ENCODE peak calls at places on chromosomes 2 and 18, in nine cellular contexts. T is adipocyte; M is fibroblast of mammary gland; H is CD8-positive, alpha-beta memory T cell; Z is psoas muscle; U is AG04449; A is lower lobe of right lung; R is breast epithelium; C is cardiac fibroblast. V is an unnamed sample.

GRCh38 chr18:70245941-70246537 is 40.6 kb upstream of the RTTN start:
- DNase-seq in C (no peak), R (no peak), T (no peak), Z (no peak), M (no peak), U (no peak), H (no peak), A (no peak), V (no peak)

GRCh38 chr2:29304399-29304798 is 189.2 kb downstream of the CLIP4 start:
- DNase-seq in R (no peak), Z (no peak), T (peak; percentile 4), M (peak; percentile 38), H (no peak), A (no peak), C (peak; percentile 33), U (no peak), V (no peak)

GRCh38 chr18:2805970-2806943 is 40.5 kb upstream of the EMILIN2 start:
- DNase-seq in R (no peak), Z (no peak), M (peak; percentile 49), T (peak; percentile 65), H (no peak), U (peak; percentile 19), A (no peak), C (peak; percentile 51), V (peak; percentile 35)

GRCh38 chr18:8601277-8602032 is 7.8 kb upstream of the RAB12 start:
- DNase-seq in U (no peak), M (no peak), Z (no peak), R (no peak), A (no peak), T (no peak), C (no peak), H (no peak), V (no peak)

GRCh38 chr2:75047907-75048625 is 89.6 kb downstream of the POLE4 start:
- DNase-seq in Z (no peak), A (no peak), T (peak; percentile 59), C (peak; percentile 65), R (no peak), U (no peak), M (peak; percentile 73), H (no peak), V (peak; percentile 74)

GRCh38 chr2:237154050-237154638 is 68.5 kb downstream of the COPS8 start:
- DNase-seq in U (no peak), R (no peak), C (peak; percentile 83), A (no peak), T (peak; percentile 72), M (peak; percentile 82), H (peak; percentile 17), Z (no peak), V (peak; percentile 66)

GRCh38 chr2:146317959-146318358 is 1526.9 kb upstream of the ACVR2A start:
- DNase-seq in A (no peak), H (no peak), M (peak; percentile 90), U (peak; percentile 46), C (peak; percentile 89), R (no peak), Z (no peak), T (peak; percentile 72), V (peak; percentile 86)

GRCh38 chr2:43018179-43019024 is 208.0 kb downstream of the ZFP36L2 start:
- DNase-seq in T (peak; percentile 93), H (no peak), C (peak; percentile 87), Z (peak; percentile 94), R (peak; percentile 90), A (peak; percentile 93), U (peak; percentile 33), M (peak; percentile 91), V (peak; percentile 94)

GRCh38 chr18:23924813-23925212 is 89.7 kb upstream of the TTC39C start:
- DNase-seq in C (peak; percentile 37), Z (no peak), A (no peak), U (no peak), R (no peak), M (peak; percentile 54), H (no peak), T (peak; percentile 69), V (peak; percentile 80)

GRCh38 chr2:38074047-38074774 is 1.7 kb downstream of the CYP1B1 start:
- DNase-seq in R (no peak), M (no peak), C (no peak), T (no peak), A (peak; percentile 61), H (no peak), Z (peak; percentile 54), U (no peak), V (no peak)

GRCh38 chr2:7358865-7359264 is 441.7 kb downstream of the RNF144A start:
- DNase-seq in H (no peak), A (no peak), Z (no peak), T (no peak), M (no peak), C (no peak), U (no peak), R (no peak), V (no peak)

GRCh38 chr2:150618215-150618905 is 130.9 kb upstream of the RND3 start:
- DNase-seq in C (peak; percentile 71), H (no peak), R (no peak), T (no peak), M (peak; percentile 51), Z (no peak), A (no peak), U (no peak), V (no peak)

GRCh38 chr2:134502090-134502487 is 216.7 kb downstream of the TMEM163 start:
- DNase-seq in U (no peak), A (no peak), Z (no peak), T (no peak), C (no peak), M (no peak), H (no peak), R (no peak), V (no peak)

GRCh38 chr2:235591231-235591730 is 97.4 kb downstream of the AGAP1 start:
- DNase-seq in H (no peak), U (no peak), T (no peak), M (no peak), A (no peak), C (no peak), Z (no peak), R (no peak), V (no peak)

GRCh38 chr2:24702800-24703199 is 90.4 kb downstream of the PTRHD1 start:
- DNase-seq in U (peak; percentile 59), H (no peak), C (peak; percentile 92), R (no peak), A (no peak), M (peak; percentile 90), T (peak; percentile 69), Z (no peak), V (peak; percentile 86)

GRCh38 chr2:48249631-48250473 is 280.1 kb upstream of the STON1 start:
- DNase-seq in C (peak; percentile 49), U (no peak), R (no peak), T (peak; percentile 71), Z (no peak), A (no peak), M (peak; percentile 57), H (no peak), V (peak; percentile 63)
- H3K4me3 ChIP-seq in C (no peak overlapping the region), U (no peak overlapping the region), R (no peak overlapping the region), T (peak overlapping the region; percentile 33), Z (peak overlapping the region; percentile 43), A (no peak overlapping the region), M (no peak overlapping the region), H (no peak overlapping the region), V (no peak overlapping the region)

GRCh38 chr2:189181706-189182105 is 2.1 kb upstream of the COL5A2 start:
- DNase-seq in R (no peak), A (no peak), M (no peak), H (no peak), T (no peak), U (no peak), C (no peak), Z (no peak), V (no peak)

GRCh38 chr2:189178726-189179606 is 595 bp downstream of the COL5A2 start:
- DNase-seq in A (no peak), T (peak; percentile 81), R (no peak), M (peak; percentile 87), H (no peak), Z (peak; percentile 48), U (no peak), C (peak; percentile 84), V (peak; percentile 81)

GRCh38 chr2:189177441-189177840 is 2.1 kb downstream of the COL5A2 start:
- DNase-seq in C (no peak), M (no peak), A (no peak), Z (no peak), T (peak; percentile 58), H (no peak), U (no peak), R (no peak), V (peak; percentile 46)

GRCh38 chr2:189178007-189178406 is 1.6 kb downstream of the COL5A2 start:
- DNase-seq in C (peak; percentile 69), M (peak; percentile 59), R (no peak), U (no peak), H (no peak), T (peak; percentile 75), Z (no peak), A (no peak), V (peak; percentile 44)

DNA sequence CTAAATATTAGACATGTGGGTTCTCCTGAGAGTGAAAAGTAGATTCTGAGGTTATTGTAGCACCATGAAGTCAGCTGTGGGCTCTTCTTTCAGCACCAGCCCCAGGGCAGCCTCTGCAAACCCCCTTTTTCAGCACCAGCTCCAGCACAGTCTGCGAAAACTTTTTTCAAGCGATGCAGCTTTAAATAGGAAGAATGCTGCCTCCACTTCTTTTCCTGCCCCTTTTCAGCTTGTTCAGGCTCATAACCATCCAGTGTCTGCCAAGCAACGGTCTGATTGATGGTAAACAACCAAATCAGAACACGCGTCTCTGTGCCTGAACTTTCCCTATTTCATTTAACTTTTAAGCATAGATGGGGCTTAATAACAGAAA is at the start of gene COL5A2:
- DNase-seq in C (peak; percentile 95), T (peak; percentile 95), M (peak; percentile 94), U (peak; percentile 80), A (no peak), Z (peak; percentile 56), R (peak; percentile 25), H (no peak), V (peak; percentile 93)
- H3K4me3 ChIP-seq in C (peak within 1 kb of the TSS; percentile 82), T (peak within 1 kb of the TSS; percentile 95), M (peak within 1 kb of the TSS; percentile 87), U (peak within 1 kb of the TSS; percentile 79), A (peak within 1 kb of the TSS; percentile 47), Z (peak within 1 kb of the TSS; percentile 64), R (peak within 1 kb of the TSS; percentile 63), H (no peak within 1 kb of the TSS), V (peak within 1 kb of the TSS; percentile 76)

DNA sequence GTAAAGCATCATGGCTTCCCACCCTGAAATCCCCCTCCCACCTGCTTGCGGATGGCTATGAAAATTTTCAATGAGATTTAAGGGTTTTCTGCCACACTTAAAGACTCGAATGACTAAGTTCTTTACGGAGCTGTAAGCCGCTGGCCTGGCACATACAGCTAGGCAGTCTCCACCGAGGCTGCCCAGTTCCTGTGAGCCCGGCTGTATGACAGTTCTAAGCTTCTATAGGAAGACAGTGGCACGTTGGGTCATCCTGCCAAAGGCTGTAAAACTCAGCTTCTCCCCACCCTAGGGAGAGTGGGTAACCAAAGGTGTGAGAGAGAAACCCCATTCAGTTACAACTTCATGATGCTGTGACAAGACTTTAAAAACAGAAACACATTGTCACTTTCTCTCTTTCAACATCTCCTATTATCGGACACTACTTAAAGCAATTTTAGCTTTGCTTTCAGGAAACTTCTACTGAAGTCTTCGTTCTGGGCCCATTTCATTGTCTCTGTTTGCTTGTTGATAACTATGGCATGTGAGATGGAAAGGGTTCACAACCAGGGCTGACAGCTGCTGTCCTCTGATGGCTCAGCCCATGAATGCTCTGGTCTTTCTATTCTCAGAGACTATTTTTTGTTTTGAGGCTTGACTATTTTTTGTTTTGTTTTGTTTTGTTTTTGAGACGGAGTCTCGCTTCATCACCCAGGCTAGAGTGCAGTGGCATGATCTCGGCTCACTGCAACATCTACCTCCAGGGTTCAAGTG is 7.1 kb downstream of the CASP8 start:
- DNase-seq in A (no peak), C (no peak), U (no peak), T (no peak), R (no peak), M (no peak), Z (no peak), H (no peak), V (no peak)
- H3K4me3 ChIP-seq in A (no peak overlapping the region), C (no peak overlapping the region), U (no peak overlapping the region), T (no peak overlapping the region), R (no peak overlapping the region), M (no peak overlapping the region), Z (no peak overlapping the region), H (no peak overlapping the region), V (no peak overlapping the region)

GRCh38 chr2:66435549-66435875 is 587 bp downstream of the MEIS1 start:
- DNase-seq in U (no peak), M (peak; percentile 40), R (no peak), Z (peak; percentile 41), H (no peak), C (peak; percentile 58), A (no peak), T (peak; percentile 62), V (no peak)
- H3K4me3 ChIP-seq in U (peak overlapping the region; percentile 67), M (peak overlapping the region; percentile 74), R (peak overlapping the region; percentile 77), Z (peak overlapping the region; percentile 70), H (no peak overlapping the region), C (peak overlapping the region; percentile 83), A (peak overlapping the region; percentile 71), T (peak overlapping the region; percentile 89), V (peak overlapping the region; percentile 88)

V was measured in AG10803.